ENCODE peak calls at places on chromosomes 1 and 21, in ten cellular contexts. M is NCI-H2081 treated with DMSO at 0.1 percent for 48 hours; A is fibroblast of lung; L is cerebellar cortex; G is naive thymus-derived CD4-positive, alpha-beta T cell; F is CD4-positive, alpha-beta T cell; H is GM12892; T is small intestine; P is neural crest cell; Z is stimulated activated naive CD8-positive, alpha-beta T cell treated with anti-CD3 and anti-CD28 coated beads, Interleukin-15, amount 100 ng/mL, for 72 hours. J is an unnamed sample.
A peak's percentile ranks its signal among the peaks of the same experiment; 100 is the strongest.

GRCh38 chr1:206824327-206824726 is 41.1 kb upstream of the IL20 start:
- DNase-seq in M (no peak), A (no peak), L (no peak), G (no peak), F (no peak), H (no peak), T (no peak), P (no peak), Z (no peak), J (peak; percentile 26)

GRCh38 chr1:201139756-201140155 is 12.8 kb upstream of the ASCL5 start:
- DNase-seq in M (no peak), A (no peak), L (no peak), G (no peak), F (no peak), H (no peak), T (no peak), P (no peak), Z (no peak), J (no peak)

GRCh38 chr21:17693801-17694200 is 81.1 kb upstream of the BTG3 start:
- DNase-seq in M (no peak), A (no peak), L (no peak), G (no peak), F (no peak), H (no peak), T (no peak), P (no peak), Z (no peak), J (no peak)

GRCh38 chr1:242770366-242770765 is 245.9 kb upstream of the PLD5 start:
- DNase-seq in M (no peak), A (no peak), L (no peak), G (no peak), F (no peak), H (no peak), T (no peak), P (no peak), Z (no peak), J (no peak)

GRCh38 chr1:74728736-74729135 is 4.1 kb downstream of the CRYZ start:
- DNase-seq in M (no peak), A (peak; percentile 22), L (no peak), G (no peak), F (no peak), H (no peak), T (no peak), P (no peak), Z (no peak), J (no peak)

GRCh38 chr1:109792056-109792831 is 28.5 kb upstream of the EPS8L3 start:
- DNase-seq in M (peak; percentile 3), A (peak; percentile 92), L (peak; percentile 80), G (no peak), F (no peak), H (no peak), T (no peak), P (peak; percentile 35), Z (no peak), J (no peak)

GRCh38 chr1:119453021-119453420 is 38.1 kb downstream of the HSD3B2 start:
- DNase-seq in M (no peak), A (peak; percentile 1), L (no peak), G (no peak), F (no peak), H (no peak), T (no peak), P (no peak), Z (no peak), J (no peak)

GRCh38 chr1:62428351-62428750 is 8.5 kb upstream of the USP1 start:
- DNase-seq in M (no peak), A (no peak), L (no peak), G (no peak), F (no peak), H (no peak), T (no peak), P (no peak), Z (no peak), J (no peak)

GRCh38 chr1:17419626-17420328 is 19.7 kb downstream of the RCC2 start:
- DNase-seq in M (no peak), A (peak; percentile 54), L (peak; percentile 77), G (peak; percentile 79), F (peak; percentile 54), H (peak; percentile 85), T (peak; percentile 32), P (peak; percentile 73), Z (peak; percentile 53), J (no peak)

GRCh38 chr1:21247892-21248715 is 42.2 kb downstream of the ECE1 start:
- DNase-seq in M (no peak), A (no peak), L (no peak), G (no peak), F (no peak), H (no peak), T (peak; percentile 66), P (no peak), Z (no peak), J (no peak)

GRCh38 chr1:209435654-209436566 is 147.6 kb upstream of the CAMK1G start:
- DNase-seq in M (no peak), A (peak; percentile 69), L (peak; percentile 84), G (peak; percentile 39), F (peak; percentile 0), H (peak; percentile 32), T (peak; percentile 29), P (peak; percentile 87), Z (peak; percentile 40), J (no peak)